ENCODE peak calls at places on chromosomes 2 and 18, in five cellular contexts. Y is thoracic aorta; O is lower lobe of right lung; G is activated T-helper 1 cell treated with anti-CD3 and anti-CD28 coated beads, Interleukin-12 subunit alpha, Interleukin-12 subunit beta, Interleukin-2, Interleukin-4 antibody, amounts not matched to agents 30 ng/mL and 10 ng/mL and 1 ng/mL, durations not matched to agents 14 hours and 24 hours and 36 hours; W is naive thymus-derived CD8-positive, alpha-beta T cell. H is an unnamed sample.
A peak's percentile ranks its signal among the peaks of the same experiment; 100 is the strongest.

GRCh38 chr2:189115126-189115525 is 64.4 kb downstream of the COL5A2 start:
- DNase-seq in Y (no peak), O (no peak), G (no peak), W (no peak), H (no peak)

GRCh38 chr2:10452334-10452733 is 4.2 kb upstream of the ODC1 start:
- DNase-seq in Y (no peak), O (peak; percentile 83), G (no peak), W (no peak), H (no peak)

GRCh38 chr18:13614701-13615288 is 111.6 kb downstream of the FAM210A start:
- DNase-seq in Y (no peak), O (no peak), G (peak; percentile 26), W (peak; percentile 48), H (no peak)

GRCh38 chr2:144890828-144891227 is 370.9 kb upstream of the ZEB2 start:
- DNase-seq in Y (no peak), O (no peak), G (no peak), W (no peak), H (no peak)

GRCh38 chr2:181573140-181573736 is 83.7 kb downstream of the CERKL start:
- DNase-seq in Y (no peak), O (no peak), G (no peak), W (no peak), H (no peak)

GRCh38 chr2:70005752-70006446 is 44.5 kb upstream of the ASPRV1 start:
- DNase-seq in Y (no peak), O (no peak), G (no peak), W (no peak), H (no peak)

GRCh38 chr18:5417342-5417741 is 121.8 kb upstream of the ZBTB14 start:
- DNase-seq in Y (no peak), O (no peak), G (no peak), W (no peak), H (peak; percentile 23)

GRCh38 chr2:237022533-237022932 is 63.2 kb upstream of the COPS8 start:
- DNase-seq in Y (no peak), O (no peak), G (no peak), W (no peak), H (no peak)

GRCh38 chr18:47917923-47918610 is 12.4 kb downstream of the SMAD2 start:
- DNase-seq in Y (no peak), O (no peak), G (no peak), W (no peak), H (no peak)

H was measured in ascending aorta.